ENCODE peak calls at places on chromosomes 16 and 17, in five cellular contexts. G is A549, I is neuronal stem cell, M is Caki2, D is amniotic stem cell. K is an unnamed sample.

GRCh38 chr17:70119961-70120360 is 44.9 kb downstream of the KCNJ16 start:
- DNase-seq in G (no peak), I (no peak), M (no peak), D (no peak), K (no peak)

GRCh38 chr17:36017799-36018198 is at the start of gene CCL23:
- DNase-seq in G (no peak), I (no peak), M (no peak), D (no peak), K (no peak)

GRCh38 chr17:71500761-71501555 is 619.9 kb upstream of the SOX9 start:
- DNase-seq in G (no peak), I (no peak), M (no peak), D (no peak), K (no peak)

GRCh38 chr17:28335959-28336871 is 654 bp downstream of the TNFAIP1 start:
- DNase-seq in G (peak), I (peak), M (peak), D (peak), K (peak)

GRCh38 chr16:75097941-75098897 is 18.4 kb downstream of the LDHD start:
- DNase-seq in G (no peak), I (no peak), M (no peak), D (no peak), K (no peak)

GRCh38 chr17:78839762-78840529 is 668 bp downstream of the USP36 start:
- DNase-seq in G (peak), I (peak), M (peak), D (peak), K (peak)

GRCh38 chr17:48998557-48999440 is 1.6 kb downstream of the IGF2BP1 start:
- DNase-seq in G (peak), I (no peak), M (no peak), D (no peak), K (no peak)

GRCh38 chr16:20331635-20332034 is 4.3 kb upstream of the GP2 start:
- DNase-seq in G (no peak), I (no peak), M (no peak), D (no peak), K (no peak)

GRCh38 chr17:17577373-17577772 is 14.1 kb downstream of the PEMT start:
- DNase-seq in G (no peak), I (no peak), M (peak), D (no peak), K (no peak)

GRCh38 chr17:49848739-49849138 is 870 bp upstream of the TAC4 start:
- DNase-seq in G (no peak), I (no peak), M (no peak), D (no peak), K (no peak)

GRCh38 chr17:50697663-50698272 is 9.9 kb downstream of the ANKRD40 start:
- DNase-seq in G (peak), I (no peak), M (no peak), D (no peak), K (no peak)

GRCh38 chr17:41580244-41580575 is 6.5 kb downstream of the KRT14 start:
- DNase-seq in G (no peak), I (no peak), M (no peak), D (no peak), K (no peak)

GRCh38 chr17:40348136-40348504 is 16.4 kb downstream of the GJD3 start:
- DNase-seq in G (no peak), I (no peak), M (no peak), D (no peak), K (no peak)

GRCh38 chr16:25279491-25279890 is 21.8 kb upstream of the ZKSCAN2 start:
- DNase-seq in G (no peak), I (no peak), M (no peak), D (no peak), K (no peak)

GRCh38 chr17:49987681-49988441 is 7.2 kb downstream of the DLX3 start:
- DNase-seq in G (peak), I (no peak), M (peak), D (no peak), K (peak)

GRCh38 chr16:85436636-85437160 is 176.4 kb upstream of the GSE1 start:
- DNase-seq in G (no peak), I (no peak), M (no peak), D (no peak), K (peak)

GRCh38 chr17:35361027-35361426 is 12.4 kb downstream of the SLFN11 start:
- DNase-seq in G (no peak), I (no peak), M (no peak), D (no peak), K (no peak)

GRCh38 chr17:5033352-5034015 is 1.7 kb downstream of the SLC52A1 start:
- DNase-seq in G (no peak), I (no peak), M (no peak), D (no peak), K (no peak)

GRCh38 chr16:84950906-84951305 is 60.4 kb downstream of the ZDHHC7 start:
- DNase-seq in G (peak), I (no peak), M (no peak), D (no peak), K (peak)

GRCh38 chr17:39963826-39964225 is 1.0 kb downstream of the GSDMA start:
- DNase-seq in G (no peak), I (no peak), M (no peak), D (no peak), K (no peak)

GRCh38 chr17:48178327-48178726 is 70.8 kb downstream of the SNX11 start:
- DNase-seq in G (no peak), I (no peak), M (no peak), D (no peak), K (no peak)

GRCh38 chr17:72660274-72661092 is 432.0 kb downstream of the SLC39A11 start:
- DNase-seq in G (no peak), I (no peak), M (peak), D (no peak), K (no peak)

K was measured in HuH-7.5.